ENCODE peak calls at places on chromosomes 7 and 10, in nine cellular contexts. M is H9, C is aorta, A is lung, W is mesendoderm, H is heart left ventricle, F is hepatocyte, V is MM.1S, J is GM23338. T is an unnamed sample.
A peak's percentile ranks its signal among the peaks of the same experiment; 100 is the strongest.

GRCh38 chr10:130372866-130373265 is 236.7 kb downstream of the GLRX3 start:
- DNase-seq in M (no peak), C (no peak), A (no peak), W (peak; percentile 50), H (no peak), F (no peak), V (no peak), J (no peak), T (no peak)

GRCh38 chr10:75646218-75646915 is 214.9 kb downstream of the LRMDA start:
- DNase-seq in M (no peak), C (no peak), A (no peak), W (no peak), H (no peak), F (no peak), V (no peak), J (no peak), T (no peak)

GRCh38 chr7:151063212-151063561 is 3.8 kb downstream of the SLC4A2 start:
- DNase-seq in M (no peak), C (no peak), A (no peak), W (peak; percentile 64), H (no peak), F (peak; percentile 72), V (no peak), J (peak; percentile 58), T (no peak)

GRCh38 chr10:104922810-104923209 is 281.7 kb downstream of the SORCS3 start:
- DNase-seq in M (no peak), C (no peak), A (no peak), W (no peak), H (no peak), F (no peak), V (no peak), J (no peak), T (no peak)

GRCh38 chr7:155694846-155695245 is 50.4 kb downstream of the RBM33 start:
- DNase-seq in M (no peak), C (no peak), A (no peak), W (no peak), H (no peak), F (no peak), V (no peak), J (no peak), T (no peak)

GRCh38 chr10:121999301-121999700 is 10.3 kb downstream of the TACC2 start:
- DNase-seq in M (no peak), C (no peak), A (no peak), W (no peak), H (no peak), F (no peak), V (no peak), J (no peak), T (no peak)

GRCh38 chr7:112986256-112987031 is 100.2 kb downstream of the GPR85 start:
- DNase-seq in M (no peak), C (no peak), A (no peak), W (no peak), H (no peak), F (no peak), V (no peak), J (no peak), T (no peak)

GRCh38 chr10:75228834-75229233 is 6.9 kb downstream of the COMTD1 start:
- DNase-seq in M (no peak), C (no peak), A (no peak), W (no peak), H (no peak), F (no peak), V (no peak), J (no peak), T (no peak)

GRCh38 chr10:98456043-98456570 is 9.4 kb upstream of the HPS1 start:
- DNase-seq in M (peak; percentile 46), C (no peak), A (no peak), W (no peak), H (no peak), F (no peak), V (no peak), J (no peak), T (peak; percentile 48)

GRCh38 chr7:81111358-81111757 is 192.5 kb upstream of the SEMA3C start:
- DNase-seq in M (no peak), C (no peak), A (no peak), W (peak; percentile 29), H (no peak), F (peak; percentile 27), V (no peak), J (no peak), T (no peak)

GRCh38 chr7:112161253-112162160 is 44.7 kb downstream of the DOCK4 start:
- DNase-seq in M (no peak), C (no peak), A (no peak), W (no peak), H (no peak), F (no peak), V (no peak), J (peak; percentile 34), T (no peak)

GRCh38 chr10:58017719-58018367 is 249.9 kb downstream of the IPMK start:
- DNase-seq in M (no peak), C (no peak), A (no peak), W (no peak), H (no peak), F (no peak), V (no peak), J (no peak), T (no peak)

GRCh38 chr10:132861884-132862461 is 76.0 kb upstream of the NKX6-2 start:
- DNase-seq in M (peak; percentile 28), C (peak; percentile 38), A (no peak), W (no peak), H (peak; percentile 10), F (no peak), V (no peak), J (no peak), T (peak; percentile 58)

GRCh38 chr7:124662937-124663336 is 102.7 kb downstream of the GPR37 start:
- DNase-seq in M (no peak), C (no peak), A (no peak), W (no peak), H (no peak), F (no peak), V (no peak), J (no peak), T (no peak)

GRCh38 chr7:124667312-124667711 is 98.3 kb downstream of the GPR37 start:
- DNase-seq in M (no peak), C (no peak), A (no peak), W (no peak), H (no peak), F (no peak), V (no peak), J (no peak), T (no peak)

GRCh38 chr7:124671976-124672375 is 93.6 kb downstream of the GPR37 start:
- DNase-seq in M (no peak), C (no peak), A (no peak), W (no peak), H (no peak), F (no peak), V (no peak), J (no peak), T (no peak)

GRCh38 chr7:124662372-124662771 is 103.2 kb downstream of the GPR37 start:
- DNase-seq in M (no peak), C (no peak), A (no peak), W (no peak), H (no peak), F (no peak), V (no peak), J (no peak), T (no peak)

GRCh38 chr7:124667754-124668153 is 97.8 kb downstream of the GPR37 start:
- DNase-seq in M (no peak), C (no peak), A (no peak), W (no peak), H (no peak), F (no peak), V (peak; percentile 37), J (no peak), T (no peak)
- H3K27me3 ChIP-seq in M (no peaks in the 10 kb centered on the region), C (no peaks in the 10 kb centered on the region), A (no peaks in the 10 kb centered on the region), W (no peaks in the 10 kb centered on the region), H (no peaks in the 10 kb centered on the region), F (no peaks in the 10 kb centered on the region), V (no peaks in the 10 kb centered on the region), J (no peaks in the 10 kb centered on the region), T (no peaks in the 10 kb centered on the region)

DNA sequence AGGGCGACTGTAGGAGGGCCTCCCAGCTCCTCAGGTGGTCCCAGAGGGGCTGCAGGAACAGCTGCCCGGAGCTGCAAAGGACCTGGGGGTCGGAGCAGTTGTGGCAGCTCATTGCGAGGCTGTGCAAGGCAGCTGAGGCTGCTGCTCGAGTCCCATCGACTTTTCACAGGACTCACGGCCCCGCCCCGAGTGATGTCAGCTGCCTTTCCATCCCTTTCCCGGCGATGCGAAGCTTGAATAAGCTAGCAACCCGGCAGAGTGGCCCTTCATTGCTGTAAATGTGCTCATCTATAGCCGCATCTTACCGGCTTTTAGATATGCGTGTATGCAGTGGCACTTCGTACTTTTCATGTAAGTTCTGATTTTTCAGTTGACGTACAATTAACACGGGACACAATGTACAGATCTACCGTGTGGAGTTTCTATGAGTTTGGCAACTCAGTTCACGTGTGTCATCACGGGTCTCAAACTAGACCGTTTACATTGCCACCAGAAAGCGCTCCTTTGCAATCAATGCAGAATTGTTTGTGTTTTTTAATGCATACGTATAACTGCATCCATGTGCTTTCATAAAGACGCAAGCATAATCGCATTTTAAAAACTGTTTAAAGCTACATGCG is at the start of gene CH25H:
- DNase-seq in M (peak; percentile 77), C (peak; percentile 85), A (peak; percentile 71), W (peak; percentile 82), H (peak; percentile 82), F (peak; percentile 78), V (peak; percentile 7), J (peak; percentile 86), T (peak; percentile 67)
- H3K27me3 ChIP-seq in M (peaks cover 22% of the 10 kb centered on the region), C (no peaks in the 10 kb centered on the region), A (no peaks in the 10 kb centered on the region), W (peaks cover 26% of the 10 kb centered on the region), H (no peaks in the 10 kb centered on the region), F (peaks cover 94% of the 10 kb centered on the region), V (peaks cover 12% of the 10 kb centered on the region), J (peaks cover 68% of the 10 kb centered on the region), T (peaks cover 59% of the 10 kb centered on the region)

DNA sequence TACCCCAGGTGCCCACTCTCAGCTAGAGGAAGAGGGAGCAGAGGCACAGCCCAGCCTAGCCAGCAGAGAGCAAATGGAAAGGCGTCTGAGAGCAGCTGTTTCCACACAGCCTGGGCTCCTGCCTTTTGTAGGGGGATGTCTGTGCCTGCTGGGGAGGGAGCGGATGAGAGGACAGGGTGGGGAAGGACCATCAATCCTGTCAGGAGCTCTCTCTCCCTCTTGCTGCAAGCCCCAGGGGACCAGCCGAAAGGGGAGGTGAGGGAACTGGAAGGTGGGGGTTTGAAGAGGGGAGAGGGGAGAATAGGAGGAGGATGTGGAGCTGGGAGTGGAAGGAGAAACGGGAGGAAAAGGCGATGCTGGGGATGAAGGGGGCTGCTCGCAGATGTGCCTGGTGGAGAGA is at the start of gene PKD2L1:
- DNase-seq in M (no peak), C (no peak), A (no peak), W (no peak), H (no peak), F (no peak), V (no peak), J (no peak), T (no peak)
- H3K27me3 ChIP-seq in M (no peaks in the 10 kb centered on the region), C (no peaks in the 10 kb centered on the region), A (no peaks in the 10 kb centered on the region), W (no peaks in the 10 kb centered on the region), H (peaks cover 13% of the 10 kb centered on the region), F (peaks cover 27% of the 10 kb centered on the region), V (no peaks in the 10 kb centered on the region), J (no peaks in the 10 kb centered on the region), T (peaks cover 11% of the 10 kb centered on the region)

DNA sequence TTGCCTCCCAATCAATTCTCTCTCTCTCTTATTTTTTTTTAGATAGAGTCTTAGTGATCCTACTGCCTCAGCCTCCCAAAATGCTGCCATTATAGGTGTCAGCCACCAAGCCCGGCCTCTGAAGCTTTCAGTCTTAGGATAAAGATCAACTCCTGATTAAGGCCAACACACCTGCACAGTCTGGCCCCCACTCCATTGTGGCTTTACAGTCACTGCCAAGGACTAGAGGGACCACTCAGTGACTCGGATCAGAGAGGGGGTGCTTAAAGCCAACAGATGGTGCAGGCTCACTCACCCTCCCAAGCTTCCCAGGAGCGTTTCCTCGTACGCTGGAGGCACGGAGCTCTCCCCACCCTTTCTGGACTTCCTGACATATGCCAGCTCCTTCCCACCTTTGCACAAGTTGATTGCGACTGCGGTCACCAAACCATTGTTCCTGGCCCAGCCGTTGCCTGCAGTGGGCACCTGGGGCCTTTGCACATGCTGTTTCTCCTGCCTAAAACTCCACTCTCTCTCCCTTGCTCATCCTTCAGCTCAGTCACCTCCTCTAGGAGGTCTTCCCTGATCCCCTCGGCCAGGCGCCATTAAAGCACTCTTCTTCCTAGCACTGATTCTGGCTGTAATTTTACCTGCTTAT is 1.7 kb upstream of the CDH23 start:
- DNase-seq in M (peak; percentile 12), C (no peak), A (no peak), W (no peak), H (no peak), F (no peak), V (no peak), J (no peak), T (no peak)
- H3K27me3 ChIP-seq in M (peaks cover 25% of the 10 kb centered on the region), C (no peaks in the 10 kb centered on the region), A (no peaks in the 10 kb centered on the region), W (peaks cover 14% of the 10 kb centered on the region), H (peaks cover 11% of the 10 kb centered on the region), F (peaks cover 34% of the 10 kb centered on the region), V (peaks cover 89% of the 10 kb centered on the region), J (peaks cover 44% of the 10 kb centered on the region), T (peaks cover 38% of the 10 kb centered on the region)